ENCODE peak calls at places on chromosomes 5 and 9, in nine cellular contexts. A is HEK293T; T is K562; C is heart left ventricle; K is psoas muscle; E is NCI-H446; H is NCI-H1105 treated with DMSO at 0.1 percent for 48 hours; F is AG08396; V is activated CD8-positive, alpha-beta memory T cell treated with anti-CD3 and anti-CD28 coated beads, Interleukin-2, amount 50 U/mL, for 48 hours. G is an unnamed sample.

GRCh38 chr5:73482383-73483193 is 15.7 kb upstream of the BTF3 start:
- DNase-seq in A (no peak), T (peak), C (no peak), K (no peak), E (no peak), H (no peak), F (peak), V (no peak), G (no peak)

GRCh38 chr9:36935332-36935731 is 98.7 kb downstream of the PAX5 start:
- DNase-seq in A (no peak), T (no peak), C (no peak), K (no peak), E (no peak), H (no peak), F (no peak), V (no peak), G (no peak)

GRCh38 chr9:132176338-132176737 is 14.5 kb downstream of the NTNG2 start:
- DNase-seq in A (no peak), T (no peak), C (no peak), K (no peak), E (no peak), H (no peak), F (no peak), V (no peak), G (no peak)

GRCh38 chr9:87592554-87593394 is 95.1 kb downstream of the DAPK1 start:
- DNase-seq in A (no peak), T (peak), C (peak), K (peak), E (no peak), H (peak), F (peak), V (no peak), G (peak)

GRCh38 chr9:137087409-137087925 is 682 bp downstream of the MAN1B1 start:
- DNase-seq in A (no peak), T (peak), C (no peak), K (no peak), E (no peak), H (no peak), F (no peak), V (no peak), G (no peak)

GRCh38 chr9:35499029-35499700 is 9.3 kb downstream of the RUSC2 start:
- DNase-seq in A (no peak), T (no peak), C (no peak), K (no peak), E (no peak), H (no peak), F (no peak), V (no peak), G (no peak)

GRCh38 chr9:36268007-36268427 is 9.8 kb upstream of the GNE start:
- DNase-seq in A (no peak), T (no peak), C (no peak), K (no peak), E (no peak), H (no peak), F (peak), V (no peak), G (no peak)

GRCh38 chr5:488744-489688 is 35.2 kb downstream of the SLC9A3 start:
- DNase-seq in A (no peak), T (no peak), C (no peak), K (no peak), E (no peak), H (no peak), F (no peak), V (no peak), G (no peak)

GRCh38 chr5:151038292-151038745 is 17.9 kb downstream of the GPX3 start:
- DNase-seq in A (no peak), T (no peak), C (no peak), K (no peak), E (no peak), H (no peak), F (no peak), V (no peak), G (no peak)

GRCh38 chr5:79076819-79077218 is 7.3 kb downstream of the BHMT2 start:
- DNase-seq in A (no peak), T (no peak), C (no peak), K (no peak), E (no peak), H (no peak), F (no peak), V (no peak), G (no peak)

GRCh38 chr9:127182901-127183746 is 60.7 kb upstream of the ANGPTL2 start:
- DNase-seq in A (no peak), T (no peak), C (no peak), K (no peak), E (no peak), H (no peak), F (no peak), V (no peak), G (no peak)

GRCh38 chr9:92947268-92948031 is at the start of gene FGD3:
- DNase-seq in A (peak), T (no peak), C (peak), K (no peak), E (no peak), H (peak), F (peak), V (peak), G (no peak)

GRCh38 chr5:91212336-91213092 is 170.6 kb downstream of the ARRDC3 start:
- DNase-seq in A (no peak), T (no peak), C (no peak), K (no peak), E (peak), H (no peak), F (peak), V (no peak), G (peak)

GRCh38 chr9:23596913-23597634 is 229.0 kb downstream of the ELAVL2 start:
- DNase-seq in A (no peak), T (no peak), C (no peak), K (no peak), E (no peak), H (no peak), F (no peak), V (no peak), G (no peak)

GRCh38 chr9:136671646-136672430 is 9.1 kb downstream of the EGFL7 start:
- DNase-seq in A (peak), T (peak), C (no peak), K (no peak), E (no peak), H (no peak), F (peak), V (peak), G (no peak)

GRCh38 chr9:5513966-5514365 is 3.6 kb downstream of the PDCD1LG2 start:
- DNase-seq in A (no peak), T (no peak), C (no peak), K (no peak), E (no peak), H (no peak), F (no peak), V (no peak), G (no peak)

GRCh38 chr5:126448720-126449119 is 25.5 kb downstream of the GRAMD2B start:
- DNase-seq in A (no peak), T (no peak), C (no peak), K (no peak), E (no peak), H (no peak), F (no peak), V (no peak), G (no peak)

GRCh38 chr9:27247756-27248155 is 49.2 kb downstream of the EQTN start:
- DNase-seq in A (peak), T (peak), C (no peak), K (no peak), E (no peak), H (peak), F (peak), V (no peak), G (no peak)

GRCh38 chr9:36317766-36318165 is 59.5 kb upstream of the GNE start:
- DNase-seq in A (no peak), T (no peak), C (no peak), K (peak), E (no peak), H (peak), F (no peak), V (no peak), G (no peak)

GRCh38 chr5:151633892-151634291 is 42.8 kb upstream of the FAT2 start:
- DNase-seq in A (no peak), T (no peak), C (no peak), K (no peak), E (no peak), H (no peak), F (no peak), V (no peak), G (no peak)

GRCh38 chr9:113231701-113232100 is 10.4 kb downstream of the SLC31A1 start:
- DNase-seq in A (no peak), T (peak), C (no peak), K (no peak), E (no peak), H (no peak), F (no peak), V (no peak), G (no peak)

GRCh38 chr5:135442387-135443256 is 4.5 kb downstream of the DCANP1 start:
- DNase-seq in A (no peak), T (no peak), C (peak), K (no peak), E (no peak), H (no peak), F (no peak), V (peak), G (no peak)

GRCh38 chr9:88773627-88774244 is 217.5 kb upstream of the S1PR3 start:
- DNase-seq in A (peak), T (no peak), C (no peak), K (no peak), E (no peak), H (no peak), F (no peak), V (no peak), G (no peak)

G was measured in DMS 273 treated with DMSO at 0.1 percent for 48 hours.